ENCODE peak calls at places on chromosomes 5 and 9, in four cellular contexts. H, X, V and Q are unnamed samples.
A peak's percentile ranks its signal among the peaks of the same experiment; 100 is the strongest.

GRCh38 chr5:96691503-96692303 is 29.5 kb downstream of the CAST start:
- DNase-seq in H (peak; percentile 51), V (no peak), X (no peak), Q (peak; percentile 45)

GRCh38 chr9:116174347-116174746 is 20.8 kb downstream of the PAPPA start:
- DNase-seq in V (no peak), X (no peak), H (peak; percentile 70), Q (no peak)

GRCh38 chr9:90340421-90340820 is 302.2 kb downstream of the DIRAS2 start:
- DNase-seq in H (peak; percentile 46), X (peak; percentile 84), V (no peak), Q (no peak)

GRCh38 chr9:132813115-132813784 is 64.8 kb downstream of the AK8 start:
- DNase-seq in V (no peak), X (no peak), H (no peak), Q (no peak)

GRCh38 chr9:92486371-92486770 is 4.1 kb upstream of the ASPN start:
- DNase-seq in H (no peak), X (no peak), V (no peak), Q (no peak)

GRCh38 chr5:177083351-177083750 is 3.4 kb upstream of the FGFR4 start:
- DNase-seq in V (no peak), H (no peak), X (no peak), Q (no peak)

GRCh38 chr5:11230890-11231289 is 469.9 kb upstream of the DAP start:
- DNase-seq in X (no peak), H (no peak), V (no peak), Q (no peak)

GRCh38 chr5:103228588-103228987 is 30.0 kb upstream of the MACIR start:
- DNase-seq in X (no peak), V (no peak), H (no peak), Q (no peak)

GRCh38 chr5:96528816-96529474 is 95.9 kb upstream of the PCSK1 start:
- DNase-seq in X (no peak), V (no peak), H (no peak), Q (no peak)

GRCh38 chr9:94821098-94821930 is 94.8 kb downstream of the AOPEP start:
- DNase-seq in X (no peak), H (no peak), V (no peak), Q (no peak)

GRCh38 chr9:83403864-83404263 is 134.3 kb downstream of the FRMD3 start:
- DNase-seq in X (no peak), V (peak; percentile 6), H (no peak), Q (peak; percentile 86)

GRCh38 chr5:170719551-170719950 is 64.0 kb upstream of the GABRP start:
- DNase-seq in H (no peak), X (no peak), V (no peak), Q (no peak)

GRCh38 chr9:33170464-33171156 is 3.5 kb upstream of the B4GALT1 start:
- DNase-seq in V (no peak), X (no peak), H (no peak), Q (no peak)

GRCh38 chr5:79756102-79756501 is 66.5 kb downstream of the CMYA5 start:
- DNase-seq in X (no peak), H (no peak), V (no peak), Q (no peak)

GRCh38 chr5:77367733-77368132 is 124.4 kb downstream of the WDR41 start:
- DNase-seq in V (no peak), H (peak; percentile 36), X (peak; percentile 43), Q (peak; percentile 59)

GRCh38 chr5:65555266-65555665 is 7.7 kb downstream of the CENPK start:
- DNase-seq in X (peak; percentile 8), V (no peak), H (peak; percentile 49), Q (no peak)

GRCh38 chr5:76472338-76473336 is 69.6 kb downstream of the IQGAP2 start:
- DNase-seq in X (no peak), H (no peak), V (no peak), Q (no peak)

GRCh38 chr5:150665044-150665443 is 4.0 kb downstream of the MYOZ3 start:
- DNase-seq in V (no peak), H (peak; percentile 62), X (no peak), Q (peak; percentile 29)

GRCh38 chr5:125634242-125634835 is 788.9 kb upstream of the GRAMD2B start:
- DNase-seq in V (no peak), H (no peak), X (no peak), Q (no peak)

GRCh38 chr9:92986175-92987110 is 39.1 kb downstream of the FGD3 start:
- DNase-seq in V (no peak), H (no peak), X (peak; percentile 1), Q (peak; percentile 57)

GRCh38 chr9:100430286-100430940 is 3.5 kb downstream of the MSANTD3 start:
- DNase-seq in V (no peak), X (peak; percentile 24), H (no peak), Q (no peak)

GRCh38 chr5:132674671-132675506 is 1.1 kb downstream of the IL4 start:
- DNase-seq in H (peak; percentile 98), X (peak; percentile 94), V (no peak), Q (peak; percentile 56)

GRCh38 chr9:131263701-131264100 is 12.6 kb downstream of the FAM78A start:
- DNase-seq in V (no peak), X (no peak), H (no peak), Q (no peak)

GRCh38 chr9:132769895-132770774 is 99.9 kb downstream of the GTF3C4 start:
- DNase-seq in V (peak; percentile 48), X (peak; percentile 78), H (peak; percentile 51), Q (peak; percentile 48)

GRCh38 chr5:68644971-68645370 is 429.4 kb downstream of the PIK3R1 start:
- DNase-seq in H (no peak), V (no peak), X (no peak), Q (no peak)

GRCh38 chr5:134086943-134087305 is 27.6 kb upstream of the TCF7 start:
- DNase-seq in V (no peak), H (no peak), X (no peak), Q (no peak)

GRCh38 chr5:180291234-180291940 is 496 bp downstream of the MAPK9 start:
- DNase-seq in V (no peak), X (peak; percentile 33), H (no peak), Q (peak; percentile 59)

GRCh38 chr5:149406979-149407306 is 27.9 kb upstream of the IL17B start:
- DNase-seq in H (no peak), V (no peak), X (no peak), Q (no peak)

GRCh38 chr5:149409268-149409948 is 30.3 kb upstream of the IL17B start:
- DNase-seq in X (peak; percentile 43), V (no peak), H (no peak), Q (no peak)

GRCh38 chr5:149406203-149406978 is 27.3 kb upstream of the IL17B start:
- DNase-seq in H (peak; percentile 94), V (no peak), X (peak; percentile 87), Q (no peak)

GRCh38 chr5:149408252-149409099 is 29.4 kb upstream of the IL17B start:
- DNase-seq in H (no peak), V (no peak), X (peak; percentile 34), Q (no peak)

DNA sequence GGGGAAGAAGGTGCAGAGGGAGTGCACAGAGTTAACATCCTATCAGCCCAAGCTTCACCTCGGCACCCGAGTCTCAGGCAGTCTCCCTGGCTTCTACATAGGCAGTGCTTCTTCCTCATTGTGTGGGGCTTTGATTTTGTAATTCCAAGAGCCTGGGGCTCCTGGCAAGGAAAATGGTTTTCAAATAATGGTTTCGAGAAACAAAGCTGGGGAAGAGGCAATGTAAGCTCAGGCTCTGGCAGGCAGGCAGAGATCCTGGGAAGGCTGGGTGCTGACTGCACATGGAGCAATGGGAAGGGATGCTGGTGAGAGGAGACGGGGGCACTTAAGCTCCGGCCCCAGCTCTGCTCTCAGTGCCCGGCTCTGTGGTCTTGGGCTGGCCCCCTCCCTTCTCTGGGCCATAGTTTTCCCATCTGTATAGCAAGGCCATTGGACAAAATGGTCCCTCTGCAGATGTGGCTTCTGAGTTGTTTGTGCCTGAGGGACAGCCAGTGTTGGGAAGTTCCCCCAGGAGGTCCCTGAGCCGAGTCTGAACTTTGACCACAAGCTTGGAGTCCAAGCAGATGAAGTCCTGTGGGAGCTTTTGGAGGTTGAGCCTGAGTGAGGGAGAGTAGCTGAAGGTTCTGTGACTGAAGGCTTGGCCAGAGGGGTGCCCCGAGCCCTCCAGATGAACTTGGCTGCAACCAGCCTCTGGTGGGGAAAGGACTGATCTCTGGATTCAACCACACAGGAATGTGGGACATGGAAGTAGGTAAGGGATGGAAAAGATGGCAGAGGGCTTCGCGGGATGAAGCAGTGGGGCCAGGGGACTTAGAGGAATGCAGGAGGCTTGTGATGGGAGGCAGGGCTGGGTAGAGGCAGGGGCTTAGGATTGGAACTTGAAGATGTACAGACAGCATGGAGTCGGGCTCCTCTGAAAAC is 28.5 kb upstream of the IL17B start:
- DNase-seq in V (no peak), X (peak; percentile 56), H (no peak), Q (no peak)
- H2AFZ ChIP-seq in V (peak overlapping the region; percentile 12), X (no peak overlapping the region), H (peak overlapping the region; percentile 81), Q (no peak overlapping the region)

DNA sequence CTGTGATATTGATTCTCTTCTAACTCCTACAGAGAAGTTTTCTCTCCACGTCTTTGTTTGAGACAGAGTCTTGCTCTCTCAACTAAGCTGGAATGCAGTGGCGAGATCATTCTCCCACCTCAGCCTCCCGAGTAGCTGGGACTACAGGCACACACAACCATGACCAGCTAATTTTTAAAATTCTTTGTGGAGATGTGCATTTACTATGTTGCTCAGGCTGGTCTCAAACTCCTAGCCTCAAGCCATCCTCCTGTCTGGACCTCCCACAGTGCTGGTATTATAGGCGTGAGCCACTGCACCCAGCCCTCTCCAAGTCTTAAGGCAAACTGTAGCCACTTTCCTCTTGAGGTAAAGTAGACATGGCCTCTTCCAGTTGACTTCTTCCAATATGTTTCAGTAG is 72.2 kb downstream of the SNX18 start:
- DNase-seq in X (no peak), H (no peak), V (no peak), Q (peak; percentile 94)
- H2BK5ac ChIP-seq in X (no peak overlapping the region), H (no peak overlapping the region), V (no peak overlapping the region), Q (no peak overlapping the region)

DNA sequence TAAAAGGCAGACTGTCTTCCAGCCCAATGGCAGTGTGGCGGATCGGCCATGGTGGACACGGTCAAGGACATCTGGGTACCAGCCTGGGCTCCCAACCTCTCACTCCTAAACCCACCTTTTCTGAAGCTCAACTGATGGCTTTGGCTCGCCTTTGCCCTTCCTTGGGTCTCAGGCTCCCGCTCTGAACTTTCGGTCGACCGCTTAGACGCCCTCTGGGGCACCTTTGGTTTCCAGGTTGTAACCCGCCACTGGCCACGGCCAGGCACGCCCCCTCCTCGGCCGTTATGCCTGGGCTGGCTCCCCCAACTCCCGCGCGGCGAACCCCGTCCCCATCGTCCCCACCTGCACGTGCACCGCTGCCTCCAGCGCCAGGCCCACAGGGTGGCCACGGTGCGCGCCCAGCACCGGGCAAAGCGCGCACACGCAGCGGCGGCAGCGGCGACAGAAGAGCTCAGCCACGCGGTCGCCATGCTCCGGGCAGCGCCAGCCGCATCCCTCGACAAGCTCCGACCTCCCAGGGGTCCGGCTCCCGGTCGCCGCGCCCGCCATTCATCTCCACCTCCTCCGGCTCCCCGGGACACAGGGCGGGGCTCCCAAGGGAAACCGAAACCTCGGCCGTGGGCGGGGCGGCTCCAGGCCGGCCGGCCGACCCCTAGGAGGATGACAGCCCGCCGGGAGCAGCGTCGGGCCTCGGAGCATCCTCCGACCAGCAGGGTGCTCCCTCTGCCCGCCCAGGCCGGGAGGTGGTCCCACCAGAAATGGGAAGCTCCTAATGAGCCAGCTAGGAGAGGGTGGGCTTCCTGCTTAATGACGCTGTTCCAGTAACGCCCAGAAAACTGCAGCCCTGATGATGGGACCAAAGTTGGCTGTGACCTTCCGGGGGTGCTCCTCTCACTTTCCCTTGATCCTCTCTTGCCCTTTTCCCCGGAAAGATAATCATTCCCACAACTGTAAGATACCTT is at the start of gene TRIM14:
- DNase-seq in V (peak; percentile 32), X (peak; percentile 75), H (peak; percentile 55), Q (peak; percentile 77)
- H3K14ac ChIP-seq in V (no peak within 1 kb of the TSS), X (peak within 1 kb of the TSS; percentile 80), H (peak within 1 kb of the TSS; percentile 71), Q (peak within 1 kb of the TSS; percentile 28)

DNA sequence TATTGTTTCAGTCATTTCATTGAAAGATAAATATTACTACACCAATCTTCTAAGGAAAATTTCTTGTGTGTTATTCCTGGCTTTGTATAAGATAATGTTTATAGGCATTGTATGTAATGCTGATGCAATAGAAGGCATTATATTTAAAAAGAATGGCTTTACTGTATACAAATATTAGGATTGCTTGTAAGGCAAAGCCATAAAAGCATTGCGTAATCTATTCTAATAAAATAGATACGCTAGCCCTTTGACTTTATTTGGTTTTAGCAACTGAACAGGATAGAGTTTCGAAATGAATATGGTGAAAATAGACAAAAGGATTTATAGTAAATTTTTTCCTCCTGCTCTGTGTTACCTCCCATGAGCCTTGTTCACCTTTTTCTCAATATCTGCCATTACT is 5.5 kb upstream of the LYSMD3 start:
- DNase-seq in X (no peak), V (no peak), H (no peak), Q (no peak)
- H2AFZ ChIP-seq in X (no peak overlapping the region), V (no peak overlapping the region), H (no peak overlapping the region), Q (no peak overlapping the region)